ENCODE peak calls at places on chromosomes 13 and 19, in six cellular contexts. V is suprapubic skin, U is tibial nerve, Q is cortex of kidney, O is left ventricle myocardium superior, P is SK-N-MC. G is an unnamed sample.

GRCh38 chr13:23159205-23159586 is 21.6 kb upstream of the SGCG start:
- DNase-seq in V (no peak), U (no peak), Q (no peak), O (peak), P (no peak), G (peak)

GRCh38 chr13:44768233-44768632 is 192.1 kb upstream of the TSC22D1 start:
- DNase-seq in V (no peak), U (no peak), Q (no peak), O (no peak), P (no peak), G (no peak)

GRCh38 chr13:106867249-106867648 is 299.3 kb upstream of the ARGLU1 start:
- DNase-seq in V (no peak), U (no peak), Q (no peak), O (no peak), P (no peak), G (peak)

GRCh38 chr19:51546107-51546649 is 14.7 kb upstream of the SIGLEC6 start:
- DNase-seq in V (no peak), U (no peak), Q (no peak), O (no peak), P (no peak), G (no peak)

GRCh38 chr13:102702965-102703720 is 8.3 kb upstream of the METTL21C start:
- DNase-seq in V (no peak), U (no peak), Q (no peak), O (no peak), P (no peak), G (no peak)

GRCh38 chr19:16594131-16594586 is 21.9 kb upstream of the SLC35E1 start:
- DNase-seq in V (no peak), U (no peak), Q (no peak), O (no peak), P (no peak), G (no peak)

GRCh38 chr19:17436874-17437267 is 11.6 kb downstream of the TMEM221 start:
- DNase-seq in V (no peak), U (no peak), Q (no peak), O (no peak), P (no peak), G (no peak)

GRCh38 chr19:611506-611869 is 21.8 kb downstream of the HCN2 start:
- DNase-seq in V (no peak), U (no peak), Q (no peak), O (no peak), P (peak), G (no peak)

G was measured in right cardiac atrium.